ENCODE peak calls at places on chromosomes 1 and 21, in ten cellular contexts. One of them, this sample, is unnamed.

GRCh38 chr1:226549094-226549936 is 751 bp downstream of the STUM start:
- DNase-seq in body of pancreas: no peak
- DNase-seq in cardiac muscle cell: no peak
- DNase-seq in tibial nerve: no peak
- DNase-seq in heart right ventricle: no peak
- DNase-seq in IMR-90: no peak
- DNase-seq in hepatocyte: peak; percentile 12
- DNase-seq in CD4-positive, alpha-beta memory T cell: peak; percentile 15
- DNase-seq in H1: no peak
- DNase-seq in ovary: peak; percentile 45
- DNase-seq in this sample: no peak

GRCh38 chr1:207032528-207033017 is at the start of gene C1orf116:
- DNase-seq in cardiac muscle cell: no peak
- DNase-seq in heart right ventricle: no peak
- DNase-seq in ovary: no peak
- DNase-seq in tibial nerve: no peak
- DNase-seq in IMR-90: no peak
- DNase-seq in hepatocyte: peak; percentile 88
- DNase-seq in CD4-positive, alpha-beta memory T cell: no peak
- DNase-seq in H1: peak; percentile 81
- DNase-seq in body of pancreas: peak; percentile 85
- DNase-seq in this sample: no peak

GRCh38 chr1:89832481-89833127 is 11.8 kb downstream of the LRRC8D start:
- DNase-seq in tibial nerve: no peak
- DNase-seq in cardiac muscle cell: no peak
- DNase-seq in hepatocyte: no peak
- DNase-seq in heart right ventricle: no peak
- DNase-seq in body of pancreas: no peak
- DNase-seq in H1: no peak
- DNase-seq in IMR-90: no peak
- DNase-seq in ovary: no peak
- DNase-seq in CD4-positive, alpha-beta memory T cell: no peak
- DNase-seq in this sample: no peak

GRCh38 chr1:149917590-149918144 is at the start of gene SV2A:
- DNase-seq in hepatocyte: peak; percentile 67
- DNase-seq in tibial nerve: no peak
- DNase-seq in ovary: no peak
- DNase-seq in IMR-90: peak; percentile 60
- DNase-seq in cardiac muscle cell: peak; percentile 69
- DNase-seq in heart right ventricle: no peak
- DNase-seq in CD4-positive, alpha-beta memory T cell: peak; percentile 37
- DNase-seq in H1: no peak
- DNase-seq in body of pancreas: no peak
- DNase-seq in this sample: peak; percentile 36

GRCh38 chr1:70318191-70318590 is 36.3 kb downstream of the ANKRD13C start:
- DNase-seq in hepatocyte: no peak
- DNase-seq in H1: no peak
- DNase-seq in body of pancreas: no peak
- DNase-seq in tibial nerve: no peak
- DNase-seq in ovary: no peak
- DNase-seq in cardiac muscle cell: no peak
- DNase-seq in CD4-positive, alpha-beta memory T cell: no peak
- DNase-seq in heart right ventricle: no peak
- DNase-seq in IMR-90: no peak
- DNase-seq in this sample: no peak

GRCh38 chr1:9990944-9991343 is 6.1 kb upstream of the RBP7 start:
- DNase-seq in heart right ventricle: peak; percentile 67
- DNase-seq in cardiac muscle cell: no peak
- DNase-seq in hepatocyte: no peak
- DNase-seq in tibial nerve: no peak
- DNase-seq in body of pancreas: peak; percentile 29
- DNase-seq in H1: no peak
- DNase-seq in ovary: no peak
- DNase-seq in IMR-90: no peak
- DNase-seq in CD4-positive, alpha-beta memory T cell: no peak
- DNase-seq in this sample: no peak

GRCh38 chr1:964691-965525 is 1.4 kb upstream of the PLEKHN1 start:
- DNase-seq in heart right ventricle: no peak
- DNase-seq in H1: no peak
- DNase-seq in IMR-90: no peak
- DNase-seq in hepatocyte: no peak
- DNase-seq in body of pancreas: no peak
- DNase-seq in ovary: no peak
- DNase-seq in CD4-positive, alpha-beta memory T cell: no peak
- DNase-seq in tibial nerve: no peak
- DNase-seq in cardiac muscle cell: no peak
- DNase-seq in this sample: no peak

GRCh38 chr1:202964755-202965440 is 2.2 kb downstream of the CYB5R1 start:
- DNase-seq in cardiac muscle cell: no peak
- DNase-seq in hepatocyte: no peak
- DNase-seq in heart right ventricle: peak; percentile 61
- DNase-seq in ovary: no peak
- DNase-seq in CD4-positive, alpha-beta memory T cell: no peak
- DNase-seq in body of pancreas: peak; percentile 16
- DNase-seq in H1: no peak
- DNase-seq in tibial nerve: no peak
- DNase-seq in IMR-90: peak; percentile 79
- DNase-seq in this sample: no peak

GRCh38 chr1:96072021-96072420 is 649.6 kb upstream of the PTBP2 start:
- DNase-seq in heart right ventricle: no peak
- DNase-seq in CD4-positive, alpha-beta memory T cell: no peak
- DNase-seq in IMR-90: no peak
- DNase-seq in cardiac muscle cell: no peak
- DNase-seq in body of pancreas: no peak
- DNase-seq in ovary: no peak
- DNase-seq in tibial nerve: no peak
- DNase-seq in H1: no peak
- DNase-seq in hepatocyte: no peak
- DNase-seq in this sample: no peak

GRCh38 chr1:112974646-112975045 is 18.6 kb upstream of the SLC16A1 start:
- DNase-seq in cardiac muscle cell: no peak
- DNase-seq in H1: no peak
- DNase-seq in hepatocyte: no peak
- DNase-seq in heart right ventricle: no peak
- DNase-seq in tibial nerve: no peak
- DNase-seq in CD4-positive, alpha-beta memory T cell: no peak
- DNase-seq in body of pancreas: no peak
- DNase-seq in ovary: no peak
- DNase-seq in IMR-90: no peak
- DNase-seq in this sample: no peak

GRCh38 chr1:61000327-61000726 is 82.0 kb upstream of the NFIA start:
- DNase-seq in H1: no peak
- DNase-seq in heart right ventricle: no peak
- DNase-seq in ovary: no peak
- DNase-seq in CD4-positive, alpha-beta memory T cell: no peak
- DNase-seq in cardiac muscle cell: no peak
- DNase-seq in body of pancreas: no peak
- DNase-seq in hepatocyte: no peak
- DNase-seq in IMR-90: no peak
- DNase-seq in tibial nerve: no peak
- DNase-seq in this sample: no peak

GRCh38 chr1:15178571-15179484 is 25.3 kb downstream of the TMEM51 start:
- DNase-seq in hepatocyte: peak; percentile 60
- DNase-seq in body of pancreas: peak; percentile 96
- DNase-seq in cardiac muscle cell: no peak
- DNase-seq in ovary: peak; percentile 27
- DNase-seq in heart right ventricle: no peak
- DNase-seq in tibial nerve: no peak
- DNase-seq in H1: no peak
- DNase-seq in CD4-positive, alpha-beta memory T cell: no peak
- DNase-seq in IMR-90: peak; percentile 97
- DNase-seq in this sample: no peak

GRCh38 chr1:6601865-6602668 is 602 bp downstream of the KLHL21 start:
- DNase-seq in H1: no peak
- DNase-seq in body of pancreas: peak; percentile 68
- DNase-seq in ovary: peak; percentile 77
- DNase-seq in heart right ventricle: peak; percentile 38
- DNase-seq in CD4-positive, alpha-beta memory T cell: peak; percentile 34
- DNase-seq in IMR-90: peak; percentile 59
- DNase-seq in hepatocyte: peak; percentile 71
- DNase-seq in tibial nerve: no peak
- DNase-seq in cardiac muscle cell: peak; percentile 64
- DNase-seq in this sample: no peak

GRCh38 chr1:231584117-231584516 is 42.5 kb upstream of the DISC1 start:
- DNase-seq in hepatocyte: peak; percentile 57
- DNase-seq in heart right ventricle: no peak
- DNase-seq in IMR-90: peak; percentile 82
- DNase-seq in ovary: no peak
- DNase-seq in tibial nerve: no peak
- DNase-seq in cardiac muscle cell: no peak
- DNase-seq in H1: no peak
- DNase-seq in body of pancreas: peak; percentile 8
- DNase-seq in CD4-positive, alpha-beta memory T cell: no peak
- DNase-seq in this sample: no peak

GRCh38 chr1:107442545-107442944 is 301.7 kb downstream of the NTNG1 start:
- DNase-seq in CD4-positive, alpha-beta memory T cell: no peak
- DNase-seq in H1: no peak
- DNase-seq in IMR-90: no peak
- DNase-seq in cardiac muscle cell: no peak
- DNase-seq in ovary: no peak
- DNase-seq in tibial nerve: no peak
- DNase-seq in heart right ventricle: no peak
- DNase-seq in body of pancreas: no peak
- DNase-seq in hepatocyte: no peak
- DNase-seq in this sample: no peak

DNA sequence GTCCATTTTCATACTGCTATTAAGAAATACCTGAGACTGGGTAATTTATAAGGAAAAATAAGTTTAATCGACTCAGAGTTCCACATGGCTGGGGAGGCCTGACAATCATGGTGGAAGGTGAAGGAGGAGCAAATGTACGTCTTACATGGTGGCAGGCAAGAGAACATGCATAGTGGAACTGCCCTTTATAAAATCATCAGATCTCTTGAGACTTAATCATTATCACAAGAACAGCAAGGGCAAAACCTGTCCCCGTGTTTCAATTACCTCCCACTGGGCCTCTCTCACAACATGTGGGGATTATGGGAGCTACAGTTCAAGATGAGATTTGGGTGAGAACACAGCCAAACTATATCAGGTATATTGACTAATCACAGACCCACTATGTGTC is 370.2 kb upstream of the USP24 start:
- DNase-seq in heart right ventricle: no peak
- DNase-seq in hepatocyte: no peak
- DNase-seq in CD4-positive, alpha-beta memory T cell: no peak
- DNase-seq in H1: no peak
- DNase-seq in body of pancreas: no peak
- DNase-seq in cardiac muscle cell: no peak
- DNase-seq in ovary: no peak
- DNase-seq in tibial nerve: no peak
- DNase-seq in IMR-90: no peak
- DNase-seq in this sample: no peak
- H3K4me1 ChIP-seq in heart right ventricle: no peaks in the 10 kb centered on the region
- H3K4me1 ChIP-seq in hepatocyte: peaks cover 17% of the 10 kb centered on the region
- H3K4me1 ChIP-seq in CD4-positive, alpha-beta memory T cell: no peaks in the 10 kb centered on the region
- H3K4me1 ChIP-seq in H1: peaks cover 3% of the 10 kb centered on the region
- H3K4me1 ChIP-seq in body of pancreas: no peaks in the 10 kb centered on the region
- H3K4me1 ChIP-seq in cardiac muscle cell: no peaks in the 10 kb centered on the region
- H3K4me1 ChIP-seq in ovary: peaks cover 8% of the 10 kb centered on the region
- H3K4me1 ChIP-seq in tibial nerve: peaks cover 97% of the 10 kb centered on the region
- H3K4me1 ChIP-seq in IMR-90: peaks cover 11% of the 10 kb centered on the region
- H3K4me1 ChIP-seq in this sample: peaks cover 98% of the 10 kb centered on the region

DNA sequence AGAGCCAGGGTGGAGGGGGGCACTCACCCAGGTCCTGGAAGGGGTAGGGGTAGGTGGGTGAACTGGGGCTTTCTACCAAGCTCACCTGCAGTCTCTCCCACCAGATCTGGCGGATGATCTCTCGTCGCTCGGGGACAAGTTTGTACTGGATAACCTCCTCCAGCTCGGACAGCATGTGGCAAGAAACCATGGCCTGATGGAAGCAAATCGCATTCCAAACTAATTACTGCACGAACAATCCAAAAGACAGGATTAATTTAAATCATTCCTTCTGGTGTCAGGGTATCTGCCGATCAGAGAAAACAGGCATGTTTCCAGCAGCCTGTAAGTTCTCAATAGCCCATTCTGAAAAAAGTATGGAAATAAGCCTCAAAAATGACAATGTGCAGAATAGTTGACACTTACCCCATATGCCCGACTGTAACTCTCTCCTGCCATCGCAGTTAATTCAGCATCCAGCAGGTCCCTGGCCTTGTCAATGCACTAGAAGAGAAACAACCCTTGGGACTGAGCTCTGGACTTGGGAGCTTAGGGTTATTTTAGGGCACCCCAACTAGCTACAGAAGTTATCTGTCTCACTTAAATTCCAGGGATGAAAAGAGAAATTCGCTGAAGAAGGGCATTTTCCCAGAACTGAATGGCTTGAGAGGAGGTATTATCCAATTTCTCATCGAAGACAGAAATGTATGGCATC is 44.4 kb upstream of the ANGPTL7 start:
- DNase-seq in H1: no peak
- DNase-seq in tibial nerve: no peak
- DNase-seq in heart right ventricle: no peak
- DNase-seq in cardiac muscle cell: no peak
- DNase-seq in hepatocyte: no peak
- DNase-seq in ovary: no peak
- DNase-seq in IMR-90: no peak
- DNase-seq in CD4-positive, alpha-beta memory T cell: no peak
- DNase-seq in body of pancreas: no peak
- DNase-seq in this sample: no peak
- H3K4me1 ChIP-seq in H1: no peaks in the 10 kb centered on the region
- H3K4me1 ChIP-seq in tibial nerve: peaks cover 43% of the 10 kb centered on the region
- H3K4me1 ChIP-seq in heart right ventricle: no peaks in the 10 kb centered on the region
- H3K4me1 ChIP-seq in cardiac muscle cell: no peaks in the 10 kb centered on the region
- H3K4me1 ChIP-seq in hepatocyte: no peaks in the 10 kb centered on the region
- H3K4me1 ChIP-seq in ovary: peaks cover 2% of the 10 kb centered on the region
- H3K4me1 ChIP-seq in IMR-90: peaks cover 1% of the 10 kb centered on the region
- H3K4me1 ChIP-seq in CD4-positive, alpha-beta memory T cell: no peaks in the 10 kb centered on the region
- H3K4me1 ChIP-seq in body of pancreas: no peaks in the 10 kb centered on the region
- H3K4me1 ChIP-seq in this sample: peaks cover 15% of the 10 kb centered on the region

DNA sequence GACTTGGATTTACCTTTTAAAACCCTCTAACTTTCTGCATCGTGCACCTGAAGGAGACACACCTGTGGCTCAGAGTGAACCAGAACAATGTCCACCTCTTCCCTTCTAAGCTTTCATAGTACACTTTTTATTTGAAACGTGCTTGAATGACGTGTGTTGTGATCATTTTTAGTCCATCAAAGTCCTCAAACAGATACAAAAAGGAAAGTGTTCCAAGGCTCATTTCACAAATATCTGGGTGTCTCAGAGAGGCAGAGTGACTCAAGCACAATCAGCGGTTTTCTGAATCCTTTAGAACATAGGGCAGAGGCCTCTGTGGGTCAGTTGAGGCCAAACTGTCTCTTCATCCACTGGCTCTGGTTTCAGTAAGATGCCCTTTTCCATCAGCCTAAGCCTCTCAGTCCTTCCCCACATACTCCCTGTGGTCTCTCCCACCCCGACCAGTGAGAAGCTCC is 49.7 kb downstream of the TOMM20 start:
- DNase-seq in tibial nerve: no peak
- DNase-seq in body of pancreas: no peak
- DNase-seq in cardiac muscle cell: no peak
- DNase-seq in hepatocyte: peak; percentile 38
- DNase-seq in H1: no peak
- DNase-seq in heart right ventricle: no peak
- DNase-seq in IMR-90: peak; percentile 52
- DNase-seq in CD4-positive, alpha-beta memory T cell: no peak
- DNase-seq in ovary: no peak
- DNase-seq in this sample: no peak
- H3K4me1 ChIP-seq in tibial nerve: peaks cover 92% of the 10 kb centered on the region
- H3K4me1 ChIP-seq in body of pancreas: peaks cover 77% of the 10 kb centered on the region
- H3K4me1 ChIP-seq in cardiac muscle cell: peaks cover 26% of the 10 kb centered on the region
- H3K4me1 ChIP-seq in hepatocyte: peaks cover 50% of the 10 kb centered on the region
- H3K4me1 ChIP-seq in H1: peaks cover 9% of the 10 kb centered on the region
- H3K4me1 ChIP-seq in heart right ventricle: peaks cover 47% of the 10 kb centered on the region
- H3K4me1 ChIP-seq in IMR-90: peaks cover 39% of the 10 kb centered on the region
- H3K4me1 ChIP-seq in CD4-positive, alpha-beta memory T cell: peaks cover 35% of the 10 kb centered on the region
- H3K4me1 ChIP-seq in ovary: peaks cover 11% of the 10 kb centered on the region
- H3K4me1 ChIP-seq in this sample: peaks cover 50% of the 10 kb centered on the region

GRCh38 chr21:41845310-41846032 is 33.7 kb downstream of the PRDM15 start:
- DNase-seq in cardiac muscle cell: no peak
- DNase-seq in hepatocyte: no peak
- DNase-seq in tibial nerve: no peak
- DNase-seq in ovary: no peak
- DNase-seq in CD4-positive, alpha-beta memory T cell: no peak
- DNase-seq in heart right ventricle: no peak
- DNase-seq in H1: no peak
- DNase-seq in IMR-90: peak; percentile 16
- DNase-seq in body of pancreas: no peak
- DNase-seq in this sample: no peak
- H3K4me1 ChIP-seq in cardiac muscle cell: peaks cover 10% of the 10 kb centered on the region
- H3K4me1 ChIP-seq in hepatocyte: no peaks in the 10 kb centered on the region
- H3K4me1 ChIP-seq in tibial nerve: no peaks in the 10 kb centered on the region
- H3K4me1 ChIP-seq in ovary: peaks cover 1% of the 10 kb centered on the region
- H3K4me1 ChIP-seq in CD4-positive, alpha-beta memory T cell: no peaks in the 10 kb centered on the region
- H3K4me1 ChIP-seq in heart right ventricle: no peaks in the 10 kb centered on the region
- H3K4me1 ChIP-seq in H1: no peaks in the 10 kb centered on the region
- H3K4me1 ChIP-seq in IMR-90: no peaks in the 10 kb centered on the region
- H3K4me1 ChIP-seq in body of pancreas: no peaks in the 10 kb centered on the region
- H3K4me1 ChIP-seq in this sample: no peaks in the 10 kb centered on the region